ENCODE peak calls at places on chromosomes 6 and 20, in four cellular contexts. B is hepatocyte, V is nephron progenitor cell, G is progenitor cell of endocrine pancreas. C is an unnamed sample.

GRCh38 chr20:3929713-3930060 is 40.5 kb downstream of the PANK2 start:
- DNase-seq in V (no peak), B (no peak), G (no peak), C (no peak)

GRCh38 chr6:84043555-84043954 is 10.0 kb downstream of the MRAP2 start:
- DNase-seq in V (no peak), B (no peak), G (no peak), C (no peak)

GRCh38 chr6:37977715-37978114 is 158.2 kb downstream of the ZFAND3 start:
- DNase-seq in B (no peak), G (no peak), V (no peak), C (no peak)

GRCh38 chr6:141472550-141472949 is 660.2 kb upstream of the GJE1 start:
- DNase-seq in V (no peak), B (no peak), G (no peak), C (no peak)

GRCh38 chr20:47610945-47611250 is 109.2 kb downstream of the NCOA3 start:
- DNase-seq in G (no peak), V (no peak), B (no peak), C (no peak)

GRCh38 chr20:45934046-45934586 is 367 bp upstream of the PCIF1 start:
- DNase-seq in G (no peak), B (peak), V (peak), C (no peak)

GRCh38 chr20:59835057-59835447 is 98.4 kb downstream of the SYCP2 start:
- DNase-seq in V (no peak), B (no peak), G (no peak), C (no peak)

GRCh38 chr6:106748547-106749207 is 119.3 kb downstream of the QRSL1 start:
- DNase-seq in G (no peak), V (no peak), B (no peak), C (no peak)

GRCh38 chr6:5103250-5103649 is 18.1 kb downstream of the PPP1R3G start:
- DNase-seq in V (no peak), G (no peak), B (no peak), C (no peak)

GRCh38 chr6:23140879-23141278 is 571.5 kb downstream of the HDGFL1 start:
- DNase-seq in G (no peak), V (no peak), B (no peak), C (no peak)

GRCh38 chr6:98929498-98930060 is 18.2 kb downstream of the FBXL4 start:
- DNase-seq in G (no peak), V (no peak), B (no peak), C (no peak)

GRCh38 chr6:108562503-108562993 is 1.8 kb downstream of the FOXO3 start:
- DNase-seq in V (peak), G (no peak), B (peak), C (peak)

GRCh38 chr20:49424536-49424935 is 57.9 kb downstream of the KCNB1 start:
- DNase-seq in G (no peak), V (peak), B (no peak), C (no peak)

GRCh38 chr6:128024976-128025375 is 124.1 kb upstream of the THEMIS start:
- DNase-seq in G (no peak), B (no peak), V (no peak), C (no peak)

GRCh38 chr6:155316419-155316818 is 2.1 kb upstream of the TFB1M start:
- DNase-seq in B (no peak), V (no peak), G (no peak), C (no peak)

GRCh38 chr20:41247523-41248370 is 69.8 kb downstream of the ZHX3 start:
- DNase-seq in V (no peak), B (no peak), G (no peak), C (no peak)

GRCh38 chr6:159695984-159696383 is 2.9 kb upstream of the SOD2 start:
- DNase-seq in B (no peak), V (no peak), G (no peak), C (peak)

GRCh38 chr20:17543531-17543961 is 12.4 kb upstream of the BFSP1 start:
- DNase-seq in B (peak), G (no peak), V (no peak), C (peak)

GRCh38 chr6:42968783-42969182 is 8.2 kb downstream of the GNMT start:
- DNase-seq in G (no peak), V (no peak), B (no peak), C (no peak)

GRCh38 chr6:138242987-138243592 is 24.8 kb upstream of the PBOV1 start:
- DNase-seq in V (no peak), G (no peak), B (no peak), C (no peak)

GRCh38 chr20:62924567-62925419 is 1.5 kb downstream of the DIDO1 start:
- DNase-seq in B (peak), V (no peak), G (no peak), C (peak)

GRCh38 chr6:157885211-157885788 is 62.3 kb downstream of the SNX9 start:
- DNase-seq in V (no peak), G (no peak), B (no peak), C (no peak)

GRCh38 chr6:169964440-169965212 is 213.2 kb downstream of the ERMARD start:
- DNase-seq in V (no peak), G (no peak), B (no peak), C (no peak)

GRCh38 chr20:22449115-22449973 is 135.0 kb downstream of the FOXA2 start:
- DNase-seq in V (no peak), G (no peak), B (no peak), C (no peak)

GRCh38 chr6:1596088-1596852 is 13.4 kb upstream of the FOXC1 start:
- DNase-seq in B (peak), V (peak), G (peak), C (no peak)

GRCh38 chr20:37941992-37942391 is 39.1 kb downstream of the VSTM2L start:
- DNase-seq in V (no peak), G (no peak), B (no peak), C (no peak)

GRCh38 chr6:134291156-134291555 is 26.8 kb downstream of the SGK1 start:
- DNase-seq in G (no peak), V (no peak), B (no peak), C (no peak)

GRCh38 chr6:67593247-67593646 is 1041.8 kb upstream of the ADGRB3 start:
- DNase-seq in B (no peak), G (no peak), V (no peak), C (no peak)

GRCh38 chr6:100464162-100464851 is 414 bp downstream of the SIM1 start:
- DNase-seq in B (no peak), G (no peak), V (peak), C (no peak)

GRCh38 chr20:38789503-38790209 is 15.8 kb upstream of the PPP1R16B start:
- DNase-seq in G (no peak), B (no peak), V (no peak), C (peak)

GRCh38 chr20:1334761-1335160 is 5.8 kb upstream of the SDCBP2 start:
- DNase-seq in B (no peak), G (no peak), V (no peak), C (no peak)

GRCh38 chr6:39791311-39791710 is 865 bp upstream of the DAAM2 start:
- DNase-seq in G (no peak), B (no peak), V (no peak), C (no peak)

GRCh38 chr20:8721098-8721497 is 347.8 kb upstream of the PLCB4 start:
- DNase-seq in V (peak), G (peak), B (peak), C (peak)

GRCh38 chr20:58073945-58074920 is 154.2 kb downstream of the ANKRD60 start:
- DNase-seq in B (no peak), V (no peak), G (no peak), C (peak)

GRCh38 chr6:106546322-106547052 is 82.8 kb downstream of the RTN4IP1 start:
- DNase-seq in B (peak), V (no peak), G (no peak), C (peak)

GRCh38 chr6:105135056-105135455 is 44.8 kb downstream of the POPDC3 start:
- DNase-seq in B (no peak), V (no peak), G (no peak), C (no peak)

GRCh38 chr20:62581308-62581707 is 61.0 kb upstream of the SLCO4A1 start:
- DNase-seq in V (no peak), B (no peak), G (no peak), C (no peak)

GRCh38 chr6:153123801-153124200 is 7.3 kb downstream of the RGS17 start:
- DNase-seq in G (no peak), V (no peak), B (no peak), C (no peak)

GRCh38 chr6:31472259-31472658 is 25.7 kb upstream of the MICB start:
- DNase-seq in B (no peak), G (no peak), V (no peak), C (no peak)

GRCh38 chr6:31473244-31473643 is 24.7 kb upstream of the MICB start:
- DNase-seq in V (no peak), G (no peak), B (no peak), C (no peak)

GRCh38 chr6:31476515-31477139 is 21.3 kb upstream of the MICB start:
- DNase-seq in B (no peak), G (no peak), V (no peak), C (no peak)

GRCh38 chr6:31473780-31474725 is 23.9 kb upstream of the MICB start:
- DNase-seq in G (no peak), V (no peak), B (no peak), C (peak)

GRCh38 chr6:31474871-31475286 is 23.1 kb upstream of the MICB start:
- DNase-seq in B (no peak), V (peak), G (no peak), C (no peak)
- TF ChIP-seq CTCF in B (no peak), V (peak), G (peak), C (peak)

DNA sequence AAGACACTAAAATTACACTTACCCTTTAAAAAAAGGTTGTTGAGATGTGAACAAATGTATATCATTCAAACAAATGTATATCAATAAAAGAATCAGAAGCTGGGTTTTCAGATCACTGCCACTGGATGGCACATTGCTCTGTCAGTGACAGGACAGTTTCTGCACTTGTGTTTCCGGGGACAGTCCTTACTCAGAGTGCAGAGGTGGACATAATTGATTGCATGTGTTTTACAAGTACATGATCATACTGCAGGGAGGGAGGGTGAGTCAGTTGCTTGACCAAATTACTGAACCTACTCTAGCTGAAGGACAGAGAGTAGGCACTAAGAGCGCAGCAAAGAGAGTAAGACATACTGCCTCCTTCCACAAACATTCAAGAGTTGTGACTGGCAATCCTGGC is 302.3 kb downstream of the TENT5A start:
- DNase-seq in B (peak), G (no peak), V (no peak), C (peak)
- TF ChIP-seq CTCF in B (peak), G (no peak), V (no peak), C (peak)

GRCh38 chr6:119428647-119429046 is 79.1 kb upstream of the MAN1A1 start:
- DNase-seq in B (no peak), V (no peak), G (no peak), C (no peak)
- TF ChIP-seq CTCF in B (no peak), V (no peak), G (no peak), C (no peak)

DNA sequence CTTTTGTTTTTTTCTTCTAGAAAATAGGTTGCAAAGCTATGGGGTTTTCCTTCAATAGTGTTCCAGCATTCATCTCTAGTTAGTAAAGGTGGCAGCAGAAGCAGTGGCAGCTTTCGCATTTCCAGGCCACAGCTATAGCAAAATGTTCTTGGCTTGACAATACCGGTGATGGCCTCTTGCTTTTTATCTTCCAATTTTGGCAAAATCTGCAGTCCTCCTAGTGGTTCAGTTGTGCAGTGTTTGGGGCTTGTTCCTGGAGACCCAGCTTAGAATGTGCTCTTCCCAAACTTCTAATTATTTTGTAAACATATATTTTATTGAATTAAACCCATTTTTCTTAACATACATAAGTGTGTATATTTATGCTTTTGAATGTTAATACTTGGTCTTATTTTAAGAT is 370.6 kb upstream of the MAN1A1 start:
- DNase-seq in G (no peak), V (no peak), B (no peak), C (no peak)
- TF ChIP-seq CTCF in G (peak), V (no peak), B (no peak), C (no peak)

DNA sequence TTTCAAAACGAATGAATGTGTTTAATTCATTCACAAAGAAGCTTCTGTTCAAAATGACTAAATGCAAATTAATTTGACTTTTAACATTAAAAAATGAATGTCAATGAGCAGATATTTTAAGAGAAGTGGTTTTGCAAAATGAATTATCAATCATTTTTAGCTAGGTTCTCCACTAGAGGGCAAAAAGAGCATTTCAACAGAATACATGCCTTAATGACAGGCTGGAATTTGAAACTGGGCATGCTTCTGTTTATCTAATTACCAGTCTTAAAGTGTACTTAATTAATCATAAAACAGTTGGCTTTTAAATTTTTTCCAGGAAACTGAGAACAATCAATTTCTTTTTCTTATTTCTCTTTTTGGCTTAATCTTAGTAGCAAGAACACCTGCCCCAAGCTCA is 63.8 kb upstream of the TINAG start:
- DNase-seq in B (peak), V (no peak), G (no peak), C (peak)
- TF ChIP-seq CTCF in B (peak), V (peak), G (peak), C (peak)